ENCODE peak calls at places on chromosome 18, in four cellular contexts. One of them, this sample, is unnamed. For H3K36me3 and H3K4me1, the result is how much of the 10 kb centered on the place peaks cover.

GRCh38 chr18:33781429-33781828 is 203.4 kb downstream of the ASXL3 start:
- DNase-seq in fibroblast of lung: no peak
- DNase-seq in K562: no peak
- DNase-seq in HCT116: no peak
- DNase-seq in this sample: no peak

GRCh38 chr18:26089247-26090129 is 925 bp downstream of the SS18 start:
- DNase-seq in fibroblast of lung: peak
- DNase-seq in K562: peak
- DNase-seq in HCT116: no peak
- DNase-seq in this sample: peak

GRCh38 chr18:72342933-72343332 is 201.2 kb downstream of the CBLN2 start:
- DNase-seq in fibroblast of lung: no peak
- DNase-seq in K562: no peak
- DNase-seq in HCT116: no peak
- DNase-seq in this sample: no peak

GRCh38 chr18:34097312-34097711 is 127.4 kb downstream of the NOL4 start:
- DNase-seq in fibroblast of lung: peak
- DNase-seq in K562: no peak
- DNase-seq in HCT116: no peak
- DNase-seq in this sample: peak

GRCh38 chr18:21474621-21475020 is 125.9 kb downstream of the ESCO1 start:
- DNase-seq in fibroblast of lung: no peak
- DNase-seq in K562: no peak
- DNase-seq in HCT116: no peak
- DNase-seq in this sample: no peak

GRCh38 chr18:43931439-43931838 is 654.1 kb upstream of the SYT4 start:
- DNase-seq in fibroblast of lung: peak
- DNase-seq in K562: no peak
- DNase-seq in HCT116: no peak
- DNase-seq in this sample: no peak

GRCh38 chr18:46110406-46110805 is 6.2 kb downstream of the HAUS1 start:
- DNase-seq in fibroblast of lung: no peak
- DNase-seq in K562: no peak
- DNase-seq in HCT116: no peak
- DNase-seq in this sample: no peak

GRCh38 chr18:22974707-22975106 is 41.6 kb downstream of the RBBP8 start:
- DNase-seq in fibroblast of lung: no peak
- DNase-seq in K562: no peak
- DNase-seq in HCT116: no peak
- DNase-seq in this sample: no peak

GRCh38 chr18:49094979-49095632 is 144.3 kb upstream of the SMAD7 start:
- DNase-seq in fibroblast of lung: peak
- DNase-seq in K562: no peak
- DNase-seq in HCT116: no peak
- DNase-seq in this sample: peak

GRCh38 chr18:50807199-50807598 is 12.6 kb downstream of the MRO start:
- DNase-seq in fibroblast of lung: no peak
- DNase-seq in K562: no peak
- DNase-seq in HCT116: no peak
- DNase-seq in this sample: no peak

GRCh38 chr18:50806208-50806616 is 13.6 kb downstream of the MRO start:
- DNase-seq in fibroblast of lung: no peak
- DNase-seq in K562: peak
- DNase-seq in HCT116: no peak
- DNase-seq in this sample: peak

GRCh38 chr18:50803579-50803978 is 16.2 kb downstream of the MRO start:
- DNase-seq in fibroblast of lung: no peak
- DNase-seq in K562: no peak
- DNase-seq in HCT116: no peak
- DNase-seq in this sample: no peak

GRCh38 chr18:50802133-50802532 is 17.7 kb downstream of the MRO start:
- DNase-seq in fibroblast of lung: no peak
- DNase-seq in K562: peak
- DNase-seq in HCT116: no peak
- DNase-seq in this sample: no peak

DNA sequence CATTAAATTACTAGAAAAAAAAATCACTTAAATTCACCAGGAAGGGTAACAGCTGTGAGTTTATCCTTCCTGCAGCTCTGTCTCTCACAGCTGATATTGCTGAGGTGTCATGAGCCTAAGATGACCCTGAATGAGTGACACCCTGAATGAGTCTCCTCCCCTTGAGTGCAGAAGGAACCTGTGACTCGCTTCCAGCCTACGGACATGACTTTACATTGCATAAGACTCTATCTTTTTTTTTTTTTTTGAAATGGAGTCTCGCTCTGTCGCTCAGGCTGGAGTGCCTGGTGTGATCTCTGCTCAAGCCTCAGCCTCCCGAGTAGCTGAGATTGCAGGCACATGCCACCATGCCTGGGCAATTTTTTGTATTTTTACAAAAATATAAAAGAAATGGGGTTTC is 14.1 kb downstream of the MRO start:
- DNase-seq in fibroblast of lung: no peak
- DNase-seq in K562: no peak
- DNase-seq in HCT116: no peak
- DNase-seq in this sample: no peak
- H3K36me3 ChIP-seq in fibroblast of lung: under half
- H3K36me3 ChIP-seq in K562: under half
- H3K36me3 ChIP-seq in HCT116: under half
- H3K36me3 ChIP-seq in this sample: under half

GRCh38 chr18:2687390-2688001 is 32.0 kb downstream of the SMCHD1 start:
- DNase-seq in fibroblast of lung: no peak
- DNase-seq in K562: no peak
- DNase-seq in HCT116: no peak
- DNase-seq in this sample: no peak

GRCh38 chr18:2683055-2683454 is 27.5 kb downstream of the SMCHD1 start:
- DNase-seq in fibroblast of lung: no peak
- DNase-seq in K562: no peak
- DNase-seq in HCT116: no peak
- DNase-seq in this sample: no peak

GRCh38 chr18:2681993-2682603 is 26.6 kb downstream of the SMCHD1 start:
- DNase-seq in fibroblast of lung: no peak
- DNase-seq in K562: no peak
- DNase-seq in HCT116: no peak
- DNase-seq in this sample: no peak

GRCh38 chr18:2686349-2686968 is 30.9 kb downstream of the SMCHD1 start:
- DNase-seq in fibroblast of lung: peak
- DNase-seq in K562: no peak
- DNase-seq in HCT116: no peak
- DNase-seq in this sample: no peak
- H3K4me1 ChIP-seq in fibroblast of lung: under half
- H3K4me1 ChIP-seq in K562: under half
- H3K4me1 ChIP-seq in HCT116: under half
- H3K4me1 ChIP-seq in this sample: under half

GRCh38 chr18:51185075-51185474 is 12.4 kb downstream of the MEX3C start:
- DNase-seq in fibroblast of lung: no peak
- DNase-seq in K562: no peak
- DNase-seq in HCT116: no peak
- DNase-seq in this sample: no peak
- H3K36me3 ChIP-seq in fibroblast of lung: under half
- H3K36me3 ChIP-seq in K562: under half
- H3K36me3 ChIP-seq in HCT116: under half
- H3K36me3 ChIP-seq in this sample: under half

GRCh38 chr18:31061945-31062344 is 19.4 kb upstream of the DSC3 start:
- DNase-seq in fibroblast of lung: no peak
- DNase-seq in K562: no peak
- DNase-seq in HCT116: no peak
- DNase-seq in this sample: peak

GRCh38 chr18:31057917-31058316 is 15.4 kb upstream of the DSC3 start:
- DNase-seq in fibroblast of lung: no peak
- DNase-seq in K562: no peak
- DNase-seq in HCT116: no peak
- DNase-seq in this sample: no peak

GRCh38 chr18:31056296-31056695 is 13.8 kb upstream of the DSC3 start:
- DNase-seq in fibroblast of lung: no peak
- DNase-seq in K562: no peak
- DNase-seq in HCT116: no peak
- DNase-seq in this sample: no peak

GRCh38 chr18:31057031-31057430 is 14.5 kb upstream of the DSC3 start:
- DNase-seq in fibroblast of lung: peak
- DNase-seq in K562: no peak
- DNase-seq in HCT116: no peak
- DNase-seq in this sample: no peak

GRCh38 chr18:31058897-31059296 is 16.4 kb upstream of the DSC3 start:
- DNase-seq in fibroblast of lung: no peak
- DNase-seq in K562: no peak
- DNase-seq in HCT116: no peak
- DNase-seq in this sample: no peak
- H3K4me1 ChIP-seq in fibroblast of lung: under half
- H3K4me1 ChIP-seq in K562: under half
- H3K4me1 ChIP-seq in HCT116: under half
- H3K4me1 ChIP-seq in this sample: under half

GRCh38 chr18:54280206-54280550 is 10.9 kb downstream of the POLI start:
- DNase-seq in fibroblast of lung: no peak
- DNase-seq in K562: no peak
- DNase-seq in HCT116: no peak
- DNase-seq in this sample: no peak

GRCh38 chr18:54284967-54285785 is 15.9 kb downstream of the POLI start:
- DNase-seq in fibroblast of lung: peak
- DNase-seq in K562: no peak
- DNase-seq in HCT116: no peak
- DNase-seq in this sample: peak

GRCh38 chr18:54278615-54279014 is 9.3 kb downstream of the POLI start:
- DNase-seq in fibroblast of lung: no peak
- DNase-seq in K562: no peak
- DNase-seq in HCT116: no peak
- DNase-seq in this sample: no peak

GRCh38 chr18:54279477-54280205 is 10.3 kb downstream of the POLI start:
- DNase-seq in fibroblast of lung: no peak
- DNase-seq in K562: no peak
- DNase-seq in HCT116: no peak
- DNase-seq in this sample: no peak

DNA sequence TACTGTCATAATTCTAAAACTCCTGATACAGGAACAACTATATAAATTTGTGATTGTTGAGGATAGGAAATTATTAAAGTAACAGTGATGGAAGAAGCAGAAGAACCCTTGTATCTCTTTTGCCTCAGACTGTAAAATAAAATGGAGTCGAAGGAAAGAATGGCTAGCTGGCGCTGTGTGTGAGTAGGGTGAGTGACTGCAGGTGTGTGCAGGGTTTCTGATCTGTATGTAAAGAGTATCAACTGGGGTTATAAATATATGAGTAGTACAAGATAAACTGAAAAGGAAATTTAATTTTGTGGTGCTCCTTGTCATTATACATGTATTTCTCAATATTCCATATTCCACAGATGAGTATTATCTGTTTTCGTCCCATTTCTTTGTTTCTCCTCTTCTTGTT is 15.2 kb downstream of the POLI start:
- DNase-seq in fibroblast of lung: no peak
- DNase-seq in K562: no peak
- DNase-seq in HCT116: no peak
- DNase-seq in this sample: no peak
- H3K36me3 ChIP-seq in fibroblast of lung: under half
- H3K36me3 ChIP-seq in K562: under half
- H3K36me3 ChIP-seq in HCT116: under half
- H3K36me3 ChIP-seq in this sample: half or more

DNA sequence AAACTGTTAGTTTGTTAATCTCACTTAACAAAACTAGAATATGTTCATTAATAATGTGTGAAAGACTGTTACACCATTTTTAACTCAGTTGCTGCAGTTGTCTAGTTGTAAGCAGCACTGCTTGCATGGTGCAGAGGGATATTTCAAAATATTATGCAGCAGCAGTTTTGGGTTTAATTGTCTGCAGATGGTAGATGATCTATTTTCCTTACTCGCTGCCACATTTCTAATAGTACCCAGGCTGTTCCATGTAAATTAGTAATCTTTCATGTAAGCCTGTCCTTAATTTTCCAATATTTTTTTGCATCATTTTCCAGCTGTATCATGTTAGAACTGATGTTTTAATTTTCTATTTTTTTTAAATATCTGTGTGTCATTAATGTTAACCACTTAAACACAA is 488.1 kb upstream of the RAB12 start:
- DNase-seq in fibroblast of lung: no peak
- DNase-seq in K562: no peak
- DNase-seq in HCT116: no peak
- DNase-seq in this sample: no peak
- H3K4me1 ChIP-seq in fibroblast of lung: under half
- H3K4me1 ChIP-seq in K562: under half
- H3K4me1 ChIP-seq in HCT116: under half
- H3K4me1 ChIP-seq in this sample: under half

GRCh38 chr18:2924920-2925319 is 78.1 kb downstream of the EMILIN2 start:
- DNase-seq in fibroblast of lung: no peak
- DNase-seq in K562: no peak
- DNase-seq in HCT116: no peak
- DNase-seq in this sample: no peak
- H3K36me3 ChIP-seq in fibroblast of lung: under half
- H3K36me3 ChIP-seq in K562: half or more
- H3K36me3 ChIP-seq in HCT116: under half
- H3K36me3 ChIP-seq in this sample: half or more